ENCODE peak calls at places on chromosomes 7 and 10, in seven cellular contexts. C is Right ventricle myocardium inferior, X is coronary artery, W is GM12891, M is iPS DF 6.9, A is astrocyte of the hippocampus, V is psoas muscle. B is an unnamed sample.

GRCh38 chr7:151680810-151681209 is 161.1 kb upstream of the RHEB start:
- DNase-seq in C (no peak), X (no peak), W (no peak), M (no peak), A (no peak), V (peak; percentile 84), B (no peak)

GRCh38 chr10:110002801-110003523 is 4.8 kb upstream of the ADD3 start:
- DNase-seq in C (no peak), X (no peak), W (no peak), M (no peak), A (peak; percentile 50), V (no peak), B (no peak)

GRCh38 chr10:128631801-128632241 is 505.6 kb upstream of the MKI67 start:
- DNase-seq in C (no peak), X (no peak), W (no peak), M (no peak), A (peak; percentile 31), V (no peak), B (no peak)

GRCh38 chr10:120505056-120505455 is 48.0 kb downstream of the PLPP4 start:
- DNase-seq in C (no peak), X (no peak), W (no peak), M (no peak), A (peak; percentile 43), V (no peak), B (peak; percentile 61)

GRCh38 chr7:48101880-48102448 is 12.9 kb downstream of the UPP1 start:
- DNase-seq in C (no peak), X (no peak), W (no peak), M (no peak), A (no peak), V (no peak), B (no peak)

GRCh38 chr7:155369-156000 is 36.9 kb upstream of the FAM20C start:
- DNase-seq in C (no peak), X (no peak), W (no peak), M (no peak), A (no peak), V (no peak), B (no peak)

GRCh38 chr10:129329375-129330040 is 137.5 kb upstream of the MGMT start:
- DNase-seq in C (no peak), X (no peak), W (no peak), M (no peak), A (no peak), V (no peak), B (no peak)

GRCh38 chr10:51861731-51862130 is 162.3 kb upstream of the CSTF2T start:
- DNase-seq in C (no peak), X (no peak), W (no peak), M (no peak), A (no peak), V (peak; percentile 84), B (no peak)

GRCh38 chr7:126483972-126484371 is 768.8 kb downstream of the GRM8 start:
- DNase-seq in C (no peak), X (no peak), W (no peak), M (no peak), A (no peak), V (no peak), B (no peak)

GRCh38 chr7:44044315-44045225 is at the start of gene DBNL:
- DNase-seq in C (peak; percentile 98), X (peak; percentile 94), W (peak; percentile 88), M (no peak), A (peak; percentile 95), V (peak; percentile 97), B (peak; percentile 85)

GRCh38 chr7:79968249-79968648 is 166.4 kb upstream of the GNAI1 start:
- DNase-seq in C (no peak), X (no peak), W (no peak), M (peak; percentile 13), A (peak; percentile 88), V (no peak), B (peak; percentile 33)

GRCh38 chr7:13602036-13602435 is 387.4 kb downstream of the ETV1 start:
- DNase-seq in C (no peak), X (no peak), W (no peak), M (no peak), A (no peak), V (no peak), B (no peak)

GRCh38 chr10:110965216-110965615 is 45.8 kb downstream of the SHOC2 start:
- DNase-seq in C (no peak), X (no peak), W (no peak), M (no peak), A (no peak), V (no peak), B (no peak)

GRCh38 chr7:92612501-92612900 is 22.3 kb upstream of the FAM133B start:
- DNase-seq in C (no peak), X (no peak), W (no peak), M (no peak), A (peak; percentile 37), V (no peak), B (no peak)

GRCh38 chr10:6011558-6011957 is 34.2 kb upstream of the IL15RA start:
- DNase-seq in C (no peak), X (no peak), W (no peak), M (no peak), A (no peak), V (no peak), B (no peak)

GRCh38 chr10:77666821-77667220 is 29.2 kb upstream of the KCNMA1 start:
- DNase-seq in C (no peak), X (no peak), W (no peak), M (no peak), A (peak; percentile 82), V (no peak), B (no peak)

GRCh38 chr7:87543623-87544022 is 57.1 kb downstream of the ABCB1 start:
- DNase-seq in C (no peak), X (no peak), W (no peak), M (no peak), A (peak; percentile 4), V (no peak), B (no peak)

GRCh38 chr10:117936136-117936535 is 110.6 kb downstream of the RAB11FIP2 start:
- DNase-seq in C (no peak), X (no peak), W (no peak), M (no peak), A (peak; percentile 14), V (peak; percentile 65), B (no peak)

GRCh38 chr10:78977761-78978305 is 90.9 kb upstream of the ZMIZ1 start:
- DNase-seq in C (no peak), X (no peak), W (no peak), M (no peak), A (peak; percentile 74), V (peak; percentile 74), B (no peak)

GRCh38 chr10:94286898-94287297 is 75.8 kb downstream of the NOC3L start:
- DNase-seq in C (no peak), X (no peak), W (no peak), M (no peak), A (peak; percentile 43), V (no peak), B (no peak)

GRCh38 chr10:130425881-130426435 is 289.8 kb downstream of the GLRX3 start:
- DNase-seq in C (peak; percentile 23), X (peak; percentile 36), W (no peak), M (no peak), A (no peak), V (no peak), B (no peak)

GRCh38 chr7:94212160-94212559 is 182.5 kb upstream of the COL1A2 start:
- DNase-seq in C (no peak), X (no peak), W (no peak), M (no peak), A (no peak), V (no peak), B (no peak)

GRCh38 chr7:33716581-33717477 is 188.5 kb upstream of the BMPER start:
- DNase-seq in C (no peak), X (no peak), W (no peak), M (peak; percentile 33), A (peak; percentile 75), V (no peak), B (peak; percentile 52)

GRCh38 chr10:90718185-90718584 is 139.7 kb downstream of the HTR7 start:
- DNase-seq in C (no peak), X (no peak), W (no peak), M (no peak), A (peak; percentile 20), V (no peak), B (no peak)

GRCh38 chr7:105906169-105906568 is 29.8 kb upstream of the ATXN7L1 start:
- DNase-seq in C (no peak), X (no peak), W (no peak), M (no peak), A (no peak), V (no peak), B (peak; percentile 48)

GRCh38 chr10:62005687-62006086 is 104.2 kb downstream of the ARID5B start:
- DNase-seq in C (no peak), X (no peak), W (no peak), M (no peak), A (peak; percentile 63), V (peak; percentile 28), B (no peak)

GRCh38 chr10:44386546-44387052 is 1.7 kb upstream of the CXCL12 start:
- DNase-seq in C (peak; percentile 81), X (peak; percentile 73), W (peak; percentile 84), M (no peak), A (peak; percentile 91), V (peak; percentile 84), B (no peak)

GRCh38 chr10:24882047-24882698 is 70.2 kb downstream of the PRTFDC1 start:
- DNase-seq in C (no peak), X (no peak), W (no peak), M (no peak), A (peak; percentile 77), V (no peak), B (no peak)

GRCh38 chr7:68216046-68216445 is 1219.4 kb downstream of the TYW1 start:
- DNase-seq in C (no peak), X (no peak), W (no peak), M (no peak), A (peak; percentile 90), V (no peak), B (no peak)

GRCh38 chr10:118585794-118586193 is 9.7 kb downstream of the PRLHR start:
- DNase-seq in C (no peak), X (no peak), W (no peak), M (no peak), A (no peak), V (no peak), B (no peak)

B was measured in NT2/D1.